ENCODE peak calls at places on chromosome 22, in six cellular contexts. N is upper lobe of left lung, L is HepG2, S is K562, H is A549, I is GM12878. E is an unnamed sample.

GRCh38 chr22:44026630-44027511 is 2.8 kb downstream of the PARVB start:
- ATAC-seq in N (peak), L (no peak), S (peak), H (no peak), I (peak), E (peak)

GRCh38 chr22:38462960-38463784 is 4.7 kb upstream of the KDELR3 start:
- ATAC-seq in N (no peak), L (peak), S (peak), H (no peak), I (no peak), E (no peak)

GRCh38 chr22:42905217-42905616 is 48.1 kb upstream of the ARFGAP3 start:
- ATAC-seq in N (no peak), L (no peak), S (no peak), H (no peak), I (no peak), E (no peak)

GRCh38 chr22:17121235-17122195 is at the start of gene TMEM121B:
- ATAC-seq in N (peak), L (peak), S (peak), H (peak), I (no peak), E (peak)

GRCh38 chr22:31951201-31952093 is 7.1 kb downstream of the YWHAH start:
- ATAC-seq in N (no peak), L (peak), S (peak), H (peak), I (peak), E (no peak)

GRCh38 chr22:38412435-38413084 is 42.4 kb downstream of the KCNJ4 start:
- ATAC-seq in N (peak), L (peak), S (peak), H (peak), I (peak), E (peak)

GRCh38 chr22:32123657-32124056 is 35.4 kb downstream of the C22orf42 start:
- ATAC-seq in N (no peak), L (peak), S (no peak), H (peak), I (peak), E (no peak)

GRCh38 chr22:21823740-21824438 is 43.6 kb downstream of the MAPK1 start:
- ATAC-seq in N (peak), L (no peak), S (peak), H (no peak), I (peak), E (no peak)

GRCh38 chr22:40312050-40312449 is 34.2 kb upstream of the ADSL start:
- ATAC-seq in N (no peak), L (no peak), S (no peak), H (no peak), I (no peak), E (no peak)

GRCh38 chr22:24986816-24987215 is 34.3 kb downstream of the KIAA1671 start:
- ATAC-seq in N (no peak), L (no peak), S (no peak), H (no peak), I (no peak), E (no peak)

GRCh38 chr22:31915499-31916065 is 28.8 kb upstream of the YWHAH start:
- ATAC-seq in N (no peak), L (no peak), S (no peak), H (no peak), I (peak), E (no peak)

GRCh38 chr22:47177334-47177815 is 414.9 kb downstream of the TBC1D22A start:
- ATAC-seq in N (no peak), L (no peak), S (no peak), H (no peak), I (no peak), E (no peak)

GRCh38 chr22:41848468-41848867 is 15.6 kb downstream of the SREBF2 start:
- ATAC-seq in N (peak), L (no peak), S (peak), H (peak), I (peak), E (peak)

GRCh38 chr22:22836635-22837034 is 51.0 kb upstream of the IGLL5 start:
- ATAC-seq in N (no peak), L (no peak), S (peak), H (no peak), I (no peak), E (no peak)
- TF ChIP-seq POLR2A in N (no peak), L (no peak), S (no peak), H (no peak), I (no peak), E (no peak)

GRCh38 chr22:45290410-45290936 is 5.7 kb downstream of the UPK3A start:
- ATAC-seq in N (no peak), L (no peak), S (peak), H (peak), I (no peak), E (no peak)
- TF ChIP-seq EP300 in N (no peak), L (no peak), S (no peak), H (no peak), I (no peak), E (no peak)

DNA sequence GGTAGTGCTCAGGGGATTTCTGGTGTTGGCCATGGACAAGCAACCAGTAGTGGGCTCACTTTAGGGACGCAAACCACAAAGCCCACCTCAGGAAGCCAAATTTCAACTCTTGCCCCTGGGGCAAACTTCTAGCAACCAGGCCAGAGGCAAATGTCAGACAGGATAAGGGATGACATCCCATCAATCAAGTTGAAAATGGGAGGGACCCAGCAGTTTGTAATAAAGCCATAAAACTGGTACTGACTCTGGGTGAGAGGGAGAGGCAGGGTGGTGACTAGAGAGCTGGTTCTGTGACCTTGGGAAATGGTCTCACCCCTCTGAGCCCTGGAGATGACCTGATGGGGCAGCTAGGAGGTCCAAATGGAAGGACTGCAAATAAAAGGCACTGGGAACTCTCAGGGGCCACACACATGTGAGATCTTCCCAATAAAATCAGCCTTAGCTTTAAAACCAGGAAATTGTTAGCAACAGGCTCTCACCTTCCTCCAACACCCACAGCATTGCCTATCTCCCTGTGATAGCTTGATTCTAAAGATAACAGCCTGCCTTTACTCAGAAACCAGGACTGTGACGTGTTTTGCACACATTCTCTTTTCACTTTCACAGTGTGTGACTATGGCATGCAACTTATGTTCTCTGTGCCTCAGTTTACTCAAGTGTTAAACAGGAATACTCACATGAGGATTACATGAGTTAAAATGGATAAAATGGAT is 6.4 kb upstream of the TBC1D10A start:
- ATAC-seq in N (no peak), L (no peak), S (peak), H (no peak), I (no peak), E (no peak)
- H3K27ac ChIP-seq in N (no peak), L (no peak), S (no peak), H (no peak), I (no peak), E (peak)

DNA sequence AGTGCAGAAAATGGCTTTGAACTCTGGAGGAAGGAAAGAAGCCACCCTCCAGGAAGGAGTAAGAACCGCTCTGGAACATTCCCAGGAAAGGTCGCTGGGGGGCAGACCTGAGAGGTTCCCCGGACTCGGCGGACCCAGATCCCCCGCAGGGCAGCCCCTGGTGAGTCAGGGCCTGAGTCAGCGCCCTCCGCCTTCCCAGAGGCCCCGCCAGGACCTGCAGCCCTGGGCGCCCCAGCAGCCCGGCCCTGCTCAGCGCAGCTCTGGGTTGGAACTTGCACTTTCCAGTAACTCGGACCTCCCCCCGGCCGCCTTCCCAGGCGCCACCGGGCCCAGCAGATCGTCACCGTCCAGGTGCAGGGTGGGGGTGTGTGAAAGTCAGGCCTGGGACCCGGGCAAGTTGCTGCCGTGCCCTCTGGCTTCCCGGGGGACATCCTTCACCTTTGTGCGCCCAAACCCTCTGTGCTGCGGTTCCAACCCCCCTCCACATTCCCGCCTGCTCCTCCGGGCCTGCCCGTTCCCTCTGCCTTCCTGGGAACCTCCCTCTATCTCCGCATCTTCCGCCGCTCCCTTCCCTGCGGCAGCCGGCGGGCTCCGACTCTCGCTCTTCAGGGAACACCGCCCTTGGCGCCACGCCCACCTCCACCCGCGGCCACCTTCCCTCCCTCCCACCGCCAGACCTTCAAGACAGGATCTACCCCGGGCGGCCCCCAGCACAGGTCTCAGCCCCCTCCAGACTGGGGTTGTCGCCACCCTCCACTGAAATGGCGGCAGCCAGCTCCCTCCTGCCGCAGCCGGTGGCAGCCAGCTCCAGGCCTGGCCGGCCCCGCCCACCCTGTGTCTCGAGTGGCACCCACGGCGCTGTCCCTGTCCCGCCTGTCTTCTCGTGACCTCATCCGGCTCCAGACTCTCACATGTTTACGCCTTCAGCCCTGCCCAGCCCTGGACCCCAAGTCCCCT is 36.8 kb upstream of the WNT7B start:
- ATAC-seq in N (peak), L (peak), S (peak), H (peak), I (peak), E (peak)
- TF ChIP-seq POLR2A in N (peak), L (peak), S (peak), H (peak), I (peak), E (peak)

GRCh38 chr22:35445933-35446332 is 46.0 kb downstream of the MCM5 start:
- ATAC-seq in N (no peak), L (no peak), S (no peak), H (peak), I (no peak), E (peak)
- TF ChIP-seq EP300 in N (no peak), L (no peak), S (no peak), H (no peak), I (no peak), E (peak)

GRCh38 chr22:50314081-50314454 is 6.6 kb upstream of the PLXNB2 start:
- ATAC-seq in N (no peak), L (no peak), S (no peak), H (peak), I (peak), E (no peak)
- H3K27ac ChIP-seq in N (peak), L (no peak), S (peak), H (no peak), I (peak), E (no peak)

DNA sequence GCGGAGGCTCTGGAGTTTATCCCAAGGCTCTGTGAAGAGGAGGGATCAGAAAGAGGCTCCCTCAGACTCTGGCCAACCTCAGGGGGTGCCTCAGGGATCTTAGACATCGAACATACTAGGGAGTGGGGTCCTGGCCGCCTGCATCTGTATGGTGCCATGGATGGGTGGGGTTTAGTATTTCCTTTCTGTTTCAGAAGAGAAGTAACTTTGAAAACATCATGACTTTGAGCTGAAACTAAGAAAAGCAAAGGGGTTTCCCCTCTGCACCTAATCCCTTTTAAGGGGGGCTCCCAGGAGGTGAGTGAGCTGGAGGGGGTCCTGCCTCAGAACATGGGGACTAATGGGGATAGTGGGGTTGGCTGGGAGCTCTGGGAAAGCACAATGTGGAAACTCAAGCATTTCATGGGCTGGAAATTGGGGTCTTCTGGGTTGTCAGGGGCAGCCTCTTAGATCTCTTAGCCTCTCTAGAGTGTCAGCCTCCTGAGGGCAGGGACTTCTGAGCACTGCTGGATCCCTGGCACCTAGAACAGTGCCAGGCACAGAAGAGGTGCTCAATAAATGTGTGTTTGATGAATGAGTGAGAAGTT is 11.8 kb upstream of the SSTR3 start:
- ATAC-seq in N (no peak), L (no peak), S (no peak), H (no peak), I (peak), E (no peak)
- TF ChIP-seq POLR2A in N (no peak), L (no peak), S (no peak), H (no peak), I (no peak), E (no peak)

DNA sequence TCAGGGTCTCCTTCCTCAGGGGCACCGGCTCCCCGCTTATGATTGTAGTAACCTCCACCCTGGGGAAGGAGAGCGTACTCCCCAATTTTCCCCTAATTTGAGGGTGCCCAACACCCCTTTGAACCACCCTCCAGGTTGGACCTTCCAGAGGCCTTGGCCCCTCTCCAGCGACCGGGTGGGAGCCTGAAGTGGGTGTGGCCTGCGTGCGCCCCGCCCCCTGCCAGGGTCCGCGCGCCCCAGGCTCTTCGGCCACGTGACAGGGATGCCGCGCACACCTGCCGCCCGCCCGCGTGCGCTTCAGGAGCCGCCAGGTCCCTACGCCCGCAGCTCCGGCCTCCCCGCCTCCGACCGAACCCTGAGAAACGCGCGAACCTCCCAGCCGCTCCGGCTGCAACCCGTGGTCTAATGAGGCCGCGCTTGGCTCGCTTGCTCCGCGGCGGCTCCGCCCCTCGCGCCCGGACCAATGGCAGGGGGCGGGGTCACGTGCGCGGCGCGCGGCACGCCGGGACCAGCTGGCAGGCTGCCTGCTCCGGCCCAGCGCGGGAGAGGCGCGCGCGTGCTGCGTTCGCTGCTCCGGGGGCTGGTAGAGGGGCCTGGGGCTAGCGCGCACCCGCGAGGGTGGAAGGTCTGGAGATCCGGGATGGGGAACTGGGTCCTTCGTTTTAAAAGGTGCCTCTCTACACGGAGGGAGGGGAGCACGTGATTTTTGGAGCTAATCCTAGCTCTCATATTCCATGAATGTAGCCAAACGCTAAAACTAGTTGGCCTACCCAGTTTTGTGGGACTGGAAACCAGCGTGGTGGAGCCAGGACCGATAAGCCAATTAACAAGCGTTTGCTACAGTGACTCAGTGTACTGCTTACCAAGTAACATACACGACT is at the start of gene FOXRED2:
- ATAC-seq in N (peak), L (peak), S (peak), H (peak), I (peak), E (peak)
- TF ChIP-seq EP300 in N (no peak), L (peak), S (no peak), H (no peak), I (no peak), E (no peak)

GRCh38 chr22:28759861-28760560 is 12.5 kb upstream of the CCDC117 start:
- ATAC-seq in N (no peak), L (peak), S (no peak), H (no peak), I (peak), E (no peak)
- H3K27ac ChIP-seq in N (no peak), L (peak), S (no peak), H (no peak), I (peak), E (no peak)

DNA sequence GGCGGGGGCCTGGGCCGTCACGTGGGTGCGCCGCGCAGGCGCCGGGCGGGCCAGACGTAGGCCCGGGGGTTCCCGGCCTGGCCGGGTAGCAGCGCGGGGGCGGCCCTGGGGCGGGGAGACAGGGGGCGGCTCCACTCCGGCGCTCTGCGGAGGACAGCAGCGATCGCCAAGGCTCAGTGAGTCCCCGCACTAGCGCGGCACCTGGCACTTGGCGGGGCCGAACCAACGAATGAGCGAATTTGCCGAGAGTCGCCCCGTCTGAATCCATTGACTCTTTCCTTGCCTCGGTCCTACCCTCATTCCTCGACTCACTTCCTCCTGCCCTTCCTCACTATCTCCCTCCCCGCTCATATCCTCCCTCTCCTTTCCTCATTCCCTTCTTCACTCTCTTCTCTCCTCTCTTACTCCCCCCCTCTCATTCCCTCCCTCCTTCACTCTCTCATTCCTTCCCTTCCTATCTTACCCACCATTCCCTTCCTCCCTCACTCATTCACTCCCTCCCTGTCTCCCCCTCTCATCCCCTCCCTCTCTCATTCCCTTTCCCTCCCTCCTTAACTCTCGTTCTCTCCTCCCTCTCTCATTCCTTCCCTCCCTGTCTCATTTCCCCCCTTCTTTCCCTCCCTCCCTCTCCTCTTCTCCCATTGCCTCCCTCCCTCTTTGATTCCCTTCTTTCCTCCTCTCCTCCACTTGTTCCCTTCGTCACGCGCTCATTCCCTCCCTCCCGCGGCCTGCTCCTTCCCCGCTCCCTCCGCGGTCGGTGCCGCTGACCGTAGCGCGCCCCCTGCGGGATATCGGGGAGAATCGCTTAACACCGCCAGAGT is 476 bp upstream of the KLHL22 start:
- ATAC-seq in N (peak), L (peak), S (peak), H (peak), I (peak), E (peak)
- TF ChIP-seq POLR2A in N (peak), L (peak), S (no peak), H (peak), I (peak), E (peak)

E was measured in gastroesophageal sphincter.